ENCODE peak calls at places on chromosomes 4 and X, in seven cellular contexts. E is SK-N-SH, N is K562, V is mammary epithelial cell, T is neural progenitor cell, K is mesendoderm, L is IMR-90. F is an unnamed sample. For H3K36me3, the result is how much of the 10 kb centered on the place peaks cover.

GRCh38 chr4:1048781-1049590 is 37.6 kb downstream of the FGFRL1 start:
- DNase-seq in E (peak), N (no peak), V (no peak), T (peak), K (no peak), L (no peak), F (no peak)

GRCh38 chr4:80417019-80417418 is 81.5 kb downstream of the CFAP299 start:
- DNase-seq in E (no peak), N (no peak), V (no peak), T (no peak), K (peak), L (no peak), F (no peak)

GRCh38 chr4:25441519-25442117 is 64.6 kb downstream of the ANAPC4 start:
- DNase-seq in E (peak), N (peak), V (peak), T (peak), K (peak), L (peak), F (peak)

GRCh38 chrX:45758738-45759397 is 558.2 kb upstream of the DIPK2B start:
- DNase-seq in E (no peak), N (no peak), V (peak), T (no peak), K (no peak), L (peak), F (no peak)

GRCh38 chr4:184355111-184355604 is 119.2 kb downstream of the IRF2 start:
- DNase-seq in E (peak), N (peak), V (peak), T (no peak), K (no peak), L (peak), F (no peak)

GRCh38 chr4:53551963-53552362 is 39.3 kb downstream of the LNX1 start:
- DNase-seq in E (no peak), N (no peak), V (no peak), T (no peak), K (no peak), L (no peak), F (no peak)

GRCh38 chr4:123516576-123516975 is 120.0 kb downstream of the SPRY1 start:
- DNase-seq in E (no peak), N (no peak), V (no peak), T (no peak), K (no peak), L (no peak), F (no peak)

GRCh38 chr4:171473155-171473554 is 340.0 kb upstream of the GALNTL6 start:
- DNase-seq in E (no peak), N (no peak), V (no peak), T (no peak), K (no peak), L (no peak), F (no peak)

GRCh38 chr4:110663738-110664444 is 41.0 kb upstream of the PITX2 start:
- DNase-seq in E (no peak), N (no peak), V (no peak), T (no peak), K (no peak), L (peak), F (no peak)

GRCh38 chrX:148416142-148416541 is 84.3 kb upstream of the AFF2 start:
- DNase-seq in E (no peak), N (no peak), V (peak), T (no peak), K (no peak), L (no peak), F (no peak)

GRCh38 chr4:74682567-74683359 is 111.6 kb downstream of the BTC start:
- DNase-seq in E (no peak), N (peak), V (peak), T (no peak), K (peak), L (peak), F (no peak)

GRCh38 chr4:176920694-176921093 is 128.0 kb upstream of the VEGFC start:
- DNase-seq in E (no peak), N (no peak), V (peak), T (no peak), K (no peak), L (peak), F (no peak)
- H3K9ac ChIP-seq in E (peak), N (no peak), V (no peak), T (no peak), K (no peak), L (no peak), F (no peak)

DNA sequence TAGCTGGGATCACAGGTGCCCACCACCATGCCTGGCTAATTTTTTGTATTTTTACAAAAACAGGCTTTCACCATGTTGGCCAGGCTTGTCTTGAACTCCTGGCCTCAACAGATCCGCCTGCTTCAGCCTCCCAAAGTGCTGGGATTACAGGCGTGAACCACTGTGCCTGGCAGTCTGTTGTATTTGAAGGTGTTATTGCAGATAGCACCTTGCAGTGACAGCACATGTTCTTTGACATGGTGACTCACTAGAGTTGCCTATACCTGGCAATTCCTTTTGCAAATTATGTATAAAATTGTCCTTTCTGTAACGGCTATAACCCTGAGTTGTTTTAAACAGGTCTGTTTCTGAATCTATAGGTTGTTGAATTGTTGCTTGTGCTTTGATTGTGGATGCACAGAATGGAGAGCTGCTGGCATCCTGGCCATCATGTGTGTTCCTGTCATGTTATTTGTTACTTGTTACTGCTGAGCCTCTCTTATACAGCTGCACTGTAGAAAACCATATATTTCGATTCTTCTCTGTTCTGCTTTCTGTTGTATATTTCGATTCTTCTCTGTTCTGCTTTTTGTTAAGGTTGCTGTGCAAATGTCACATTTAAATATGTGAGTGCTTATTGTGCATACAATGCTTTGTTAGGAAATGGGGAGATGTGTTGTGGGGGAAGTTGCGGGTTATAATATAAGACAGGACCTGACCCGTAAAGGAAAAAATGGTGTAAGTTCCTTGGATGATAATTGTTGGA is 8.1 kb downstream of the OGT start:
- DNase-seq in E (no peak), N (no peak), V (no peak), T (no peak), K (peak), L (no peak), F (no peak)
- H3K36me3 ChIP-seq in E (under half), N (half or more), V (under half), T (under half), K (under half), L (under half), F (half or more)

DNA sequence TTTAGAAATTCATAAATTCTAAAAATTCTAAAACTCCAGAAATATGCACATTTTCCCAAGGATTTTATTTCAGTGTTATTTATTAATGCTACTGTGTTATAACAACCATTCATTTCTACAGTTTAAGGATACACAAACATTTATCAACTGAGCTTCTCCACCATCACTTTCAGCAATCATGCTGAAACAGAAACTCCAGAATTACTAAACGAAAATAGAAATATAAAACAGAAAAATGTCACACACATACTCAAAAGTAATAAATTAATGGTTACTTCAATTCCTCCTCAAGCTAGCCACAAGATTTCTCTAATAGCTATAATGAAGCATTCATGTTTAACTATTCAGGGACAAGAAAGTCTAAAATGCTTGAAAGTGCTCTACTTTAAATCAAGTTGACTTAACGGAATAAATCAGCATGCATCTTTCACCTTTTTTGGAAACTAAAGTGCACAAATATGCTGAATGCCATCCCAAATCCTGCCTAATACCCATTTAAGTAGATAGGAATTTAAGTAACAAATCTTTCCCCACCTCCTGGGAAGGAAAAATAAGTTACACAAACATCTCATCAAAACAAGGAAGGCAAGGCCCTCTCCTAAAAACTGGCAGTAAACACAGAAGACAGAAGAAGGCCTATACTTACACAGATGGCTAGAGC is 563 bp downstream of the FAM13A start:
- DNase-seq in E (no peak), N (peak), V (no peak), T (no peak), K (no peak), L (no peak), F (no peak)
- H3K9ac ChIP-seq in E (no peak), N (peak), V (peak), T (peak), K (peak), L (peak), F (peak)

DNA sequence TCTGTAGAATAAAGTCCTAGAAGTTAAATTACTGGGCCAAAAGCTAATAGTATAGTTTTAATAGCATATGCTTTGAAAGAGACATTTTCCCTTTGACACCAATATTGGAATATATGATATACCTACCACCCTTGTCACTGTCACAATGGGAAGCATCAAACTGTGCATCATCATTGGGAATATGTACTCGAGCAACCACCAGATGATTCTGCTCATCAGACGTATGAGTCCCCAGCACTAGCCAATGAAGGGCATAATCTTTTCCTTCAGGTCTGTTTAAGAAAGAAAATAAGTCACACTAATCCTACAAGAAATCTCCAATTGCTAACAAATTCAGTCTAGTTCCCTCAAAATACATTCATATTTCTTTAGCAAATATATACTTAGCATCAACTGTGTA is 7.3 kb downstream of the RBBP7 start:
- DNase-seq in E (no peak), N (no peak), V (no peak), T (no peak), K (no peak), L (no peak), F (no peak)
- H3K36me3 ChIP-seq in E (under half), N (half or more), V (under half), T (half or more), K (under half), L (under half), F (half or more)

DNA sequence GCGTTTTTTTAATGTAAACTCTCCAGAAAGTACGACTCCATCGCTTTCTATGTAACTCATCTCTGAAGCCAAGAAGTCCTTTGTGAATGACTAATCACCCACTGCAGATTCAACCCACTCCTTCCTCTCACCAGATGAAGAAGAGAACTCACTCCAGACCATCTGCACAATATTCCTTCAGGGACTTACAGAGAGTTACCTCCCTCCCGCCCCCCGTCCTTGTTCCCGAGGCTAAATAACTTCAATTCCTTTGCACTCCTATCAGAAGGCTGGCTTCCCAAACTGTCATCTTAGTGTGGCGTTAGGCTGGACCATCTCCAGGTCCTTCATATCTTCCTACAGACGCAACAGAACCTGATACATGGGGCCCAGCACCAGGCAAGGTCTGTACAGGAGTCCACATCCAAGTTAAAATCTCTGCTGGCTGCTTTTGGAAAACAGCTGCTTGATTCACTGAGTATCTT is 82.4 kb downstream of the AFAP1 start:
- DNase-seq in E (no peak), N (no peak), V (peak), T (no peak), K (no peak), L (peak), F (no peak)
- H3K9ac ChIP-seq in E (peak), N (no peak), V (peak), T (no peak), K (no peak), L (peak), F (no peak)

GRCh38 chr4:128847074-128847724 is 37.7 kb downstream of the JADE1 start:
- DNase-seq in E (no peak), N (no peak), V (no peak), T (no peak), K (no peak), L (peak), F (no peak)
- H3K36me3 ChIP-seq in E (half or more), N (half or more), V (under half), T (under half), K (under half), L (half or more), F (half or more)

DNA sequence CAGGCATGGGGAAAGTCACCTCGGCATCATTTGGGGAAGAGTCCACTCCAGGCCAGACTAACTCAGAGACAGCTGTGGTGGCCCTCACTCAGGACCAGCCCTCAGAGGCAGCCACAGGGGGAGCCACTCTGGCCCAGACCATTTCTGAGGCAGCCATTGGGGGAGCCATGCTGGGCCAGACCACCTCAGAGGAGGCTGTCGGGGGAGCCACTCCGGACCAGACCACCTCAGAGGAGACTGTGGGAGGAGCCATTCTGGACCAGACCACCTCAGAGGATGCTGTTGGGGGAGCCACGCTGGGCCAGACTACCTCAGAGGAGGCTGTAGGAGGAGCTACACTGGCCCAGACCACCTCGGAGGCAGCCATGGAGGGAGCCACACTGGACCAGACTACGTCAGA is 3.3 kb upstream of the ERAS start:
- DNase-seq in E (peak), N (no peak), V (no peak), T (no peak), K (peak), L (no peak), F (no peak)
- H3K9ac ChIP-seq in E (no peak), N (no peak), V (no peak), T (no peak), K (no peak), L (no peak), F (no peak)